ENCODE peak calls at places on chromosome 18, in six cellular contexts. L, B, P, S, V and G are unnamed samples.

GRCh38 chr18:25832008-25832604 is 258.3 kb downstream of the SS18 start:
- DNase-seq in P (no peak), V (no peak), S (peak), B (peak), L (peak), G (peak)

GRCh38 chr18:28284132-28284531 is 107.2 kb upstream of the CDH2 start:
- DNase-seq in L (no peak), P (no peak), S (no peak), B (no peak), V (no peak), G (no peak)

GRCh38 chr18:49055787-49056186 is 105.0 kb upstream of the SMAD7 start:
- DNase-seq in B (no peak), P (no peak), L (no peak), S (no peak), V (peak), G (no peak)

GRCh38 chr18:45330170-45330594 is 285.1 kb upstream of the SLC14A2 start:
- DNase-seq in P (no peak), S (no peak), L (no peak), B (no peak), V (no peak), G (no peak)

GRCh38 chr18:9898792-9899549 is 13.2 kb downstream of the TXNDC2 start:
- DNase-seq in B (no peak), L (no peak), S (no peak), P (peak), V (no peak), G (peak)

GRCh38 chr18:47750889-47751423 is 179.5 kb downstream of the SMAD2 start:
- DNase-seq in V (no peak), P (no peak), S (no peak), B (no peak), L (no peak), G (no peak)

GRCh38 chr18:35938158-35938557 is 34.3 kb upstream of the RMP24 start:
- DNase-seq in B (no peak), P (no peak), S (no peak), V (no peak), L (no peak), G (no peak)

GRCh38 chr18:12304351-12305210 is 3.5 kb upstream of the TUBB6 start:
- DNase-seq in L (no peak), B (no peak), P (peak), V (no peak), S (no peak), G (no peak)

GRCh38 chr18:56641714-56642331 is 3.4 kb upstream of the TXNL1 start:
- DNase-seq in L (no peak), P (no peak), B (peak), S (no peak), V (no peak), G (no peak)

GRCh38 chr18:74709451-74709850 is 111.8 kb downstream of the ZNF407 start:
- DNase-seq in B (no peak), L (no peak), P (no peak), S (peak), V (no peak), G (no peak)

GRCh38 chr18:22067682-22068081 is 101.7 kb upstream of the GATA6 start:
- DNase-seq in P (no peak), L (no peak), B (no peak), V (no peak), S (no peak), G (no peak)

GRCh38 chr18:37499008-37499407 is 66.6 kb downstream of the CELF4 start:
- DNase-seq in V (no peak), L (no peak), S (peak), P (no peak), B (no peak), G (no peak)

GRCh38 chr18:23921716-23922285 is 92.8 kb upstream of the TTC39C start:
- DNase-seq in P (no peak), S (no peak), B (no peak), V (no peak), L (peak), G (peak)

GRCh38 chr18:35095983-35096676 is 54.9 kb downstream of the MAPRE2 start:
- DNase-seq in L (no peak), V (no peak), B (no peak), P (no peak), S (no peak), G (no peak)

GRCh38 chr18:62755454-62755853 is 40.1 kb downstream of the PHLPP1 start:
- DNase-seq in P (no peak), V (no peak), B (no peak), S (no peak), L (no peak), G (no peak)

GRCh38 chr18:51110073-51110797 is 80.2 kb downstream of the SMAD4 start:
- DNase-seq in S (peak), B (peak), V (peak), L (peak), P (no peak), G (peak)

GRCh38 chr18:49819768-49820662 is 6.7 kb upstream of the ACAA2 start:
- DNase-seq in P (no peak), S (no peak), L (no peak), V (no peak), B (no peak), G (no peak)

GRCh38 chr18:23106575-23106974 is 28.7 kb upstream of the CABLES1 start:
- DNase-seq in P (no peak), B (no peak), V (no peak), S (no peak), L (no peak), G (peak)